ENCODE peak calls at places on chromosomes 1 and 21, in six cellular contexts. A, G, P, M, D and B are unnamed samples.

GRCh38 chr1:92951141-92951582 is 10.1 kb downstream of the DIPK1A start:
- DNase-seq in D (peak; percentile 58), A (peak; percentile 87), P (peak; percentile 33), G (peak; percentile 67), M (no peak), B (peak; percentile 88)

GRCh38 chr1:173084292-173084691 is 33.6 kb upstream of the TNFSF18 start:
- DNase-seq in M (no peak), A (no peak), D (no peak), P (no peak), G (peak; percentile 9), B (no peak)

GRCh38 chr1:1989759-1990158 is 13.8 kb downstream of the CFAP74 start:
- DNase-seq in D (no peak), P (no peak), M (no peak), G (peak; percentile 66), A (peak; percentile 57), B (peak; percentile 42)

GRCh38 chr21:29208666-29209059 is 78.2 kb downstream of the MAP3K7CL start:
- DNase-seq in P (no peak), M (no peak), G (peak; percentile 79), A (peak; percentile 85), D (no peak), B (peak; percentile 90)

GRCh38 chr1:234756066-234756783 is 146.2 kb upstream of the IRF2BP2 start:
- DNase-seq in A (peak; percentile 69), P (no peak), M (no peak), G (peak; percentile 51), D (no peak), B (no peak)

GRCh38 chr1:66397192-66397591 is 136.8 kb upstream of the SGIP1 start:
- DNase-seq in G (no peak), A (no peak), P (no peak), M (no peak), D (no peak), B (no peak)

GRCh38 chr1:30629501-30629900 is 93.9 kb downstream of the MATN1 start:
- DNase-seq in D (no peak), A (no peak), M (no peak), P (no peak), G (no peak), B (no peak)

GRCh38 chr1:92484472-92485373 is 2.0 kb downstream of the GFI1 start:
- DNase-seq in G (peak; percentile 39), P (peak; percentile 60), M (no peak), A (no peak), D (peak; percentile 77), B (no peak)

GRCh38 chr1:158185770-158186705 is 5.3 kb downstream of the CD1D start:
- DNase-seq in P (no peak), A (no peak), D (no peak), G (peak; percentile 16), M (no peak), B (no peak)

GRCh38 chr1:110916669-110917306 is 43.8 kb downstream of the CD53 start:
- DNase-seq in D (peak; percentile 65), G (peak; percentile 20), P (no peak), M (no peak), A (peak; percentile 22), B (peak; percentile 28)

GRCh38 chr1:71001627-71002026 is 46.0 kb downstream of the PTGER3 start:
- DNase-seq in M (no peak), G (peak; percentile 21), A (no peak), P (no peak), D (no peak), B (peak; percentile 11)

GRCh38 chr1:229579101-229579651 is 20.7 kb upstream of the ABCB10 start:
- DNase-seq in D (no peak), A (peak; percentile 35), P (no peak), M (no peak), G (peak; percentile 60), B (peak; percentile 12)

GRCh38 chr21:44294391-44295162 is 5.3 kb upstream of the PFKL start:
- DNase-seq in P (peak; percentile 27), D (no peak), A (peak; percentile 68), M (no peak), G (peak; percentile 70), B (peak; percentile 22)

GRCh38 chr1:186775031-186775430 is 53.7 kb upstream of the PLA2G4A start:
- DNase-seq in M (no peak), A (no peak), D (no peak), G (no peak), P (no peak), B (no peak)
- H3K4me3 ChIP-seq in M (no peak overlapping the region), A (no peak overlapping the region), D (no peak overlapping the region), G (no peak overlapping the region), P (no peak overlapping the region), B (no peak overlapping the region)

GRCh38 chr1:59262631-59263030 is 34.3 kb upstream of the FGGY start:
- DNase-seq in G (no peak), D (no peak), P (no peak), A (no peak), M (no peak), B (no peak)

GRCh38 chr1:59263116-59263515 is 33.8 kb upstream of the FGGY start:
- DNase-seq in D (no peak), P (no peak), M (no peak), A (no peak), G (no peak), B (peak; percentile 58)

GRCh38 chr1:59266180-59266926 is 30.5 kb upstream of the FGGY start:
- DNase-seq in D (no peak), A (no peak), M (no peak), G (peak; percentile 21), P (no peak), B (no peak)

GRCh38 chr1:59266927-59267293 is 30.0 kb upstream of the FGGY start:
- DNase-seq in M (no peak), P (no peak), G (no peak), A (no peak), D (no peak), B (no peak)

DNA sequence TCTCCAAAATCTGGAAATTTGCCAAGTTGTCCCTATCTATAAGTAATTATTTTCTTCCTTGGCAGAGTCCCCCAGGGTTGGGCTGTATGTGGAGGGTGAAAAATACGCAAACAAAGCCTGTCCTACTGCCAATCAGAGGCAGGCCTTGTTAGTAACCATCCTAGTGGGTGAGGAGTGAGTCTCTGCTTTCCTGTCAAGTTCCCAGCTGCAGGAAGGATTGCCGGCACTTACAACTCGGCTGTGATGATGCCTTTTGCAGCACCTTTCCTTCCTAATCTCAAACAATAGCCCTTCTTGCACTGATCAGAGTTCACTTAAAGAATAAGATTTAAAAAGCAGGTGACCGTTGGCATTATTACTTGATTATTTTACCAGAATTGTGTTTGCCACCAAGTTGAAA is 31.3 kb upstream of the FGGY start:
- DNase-seq in M (no peak), P (no peak), G (no peak), D (no peak), A (no peak), B (no peak)
- H3K4me3 ChIP-seq in M (no peak overlapping the region), P (no peak overlapping the region), G (no peak overlapping the region), D (no peak overlapping the region), A (no peak overlapping the region), B (no peak overlapping the region)

GRCh38 chr1:94803106-94803505 is 17.1 kb upstream of the SLC44A3 start:
- DNase-seq in G (no peak), A (no peak), P (no peak), D (no peak), M (no peak), B (no peak)

GRCh38 chr1:94804442-94804837 is 15.7 kb upstream of the SLC44A3 start:
- DNase-seq in D (no peak), M (no peak), A (no peak), P (no peak), G (no peak), B (no peak)

GRCh38 chr1:94801919-94802546 is 18.1 kb upstream of the SLC44A3 start:
- DNase-seq in M (no peak), G (peak; percentile 90), D (peak; percentile 26), P (peak; percentile 24), A (peak; percentile 94), B (peak; percentile 89)

GRCh38 chr1:94805912-94806311 is 14.2 kb upstream of the SLC44A3 start:
- DNase-seq in P (peak; percentile 40), G (peak; percentile 78), M (no peak), D (peak; percentile 12), A (peak; percentile 66), B (peak; percentile 57)

DNA sequence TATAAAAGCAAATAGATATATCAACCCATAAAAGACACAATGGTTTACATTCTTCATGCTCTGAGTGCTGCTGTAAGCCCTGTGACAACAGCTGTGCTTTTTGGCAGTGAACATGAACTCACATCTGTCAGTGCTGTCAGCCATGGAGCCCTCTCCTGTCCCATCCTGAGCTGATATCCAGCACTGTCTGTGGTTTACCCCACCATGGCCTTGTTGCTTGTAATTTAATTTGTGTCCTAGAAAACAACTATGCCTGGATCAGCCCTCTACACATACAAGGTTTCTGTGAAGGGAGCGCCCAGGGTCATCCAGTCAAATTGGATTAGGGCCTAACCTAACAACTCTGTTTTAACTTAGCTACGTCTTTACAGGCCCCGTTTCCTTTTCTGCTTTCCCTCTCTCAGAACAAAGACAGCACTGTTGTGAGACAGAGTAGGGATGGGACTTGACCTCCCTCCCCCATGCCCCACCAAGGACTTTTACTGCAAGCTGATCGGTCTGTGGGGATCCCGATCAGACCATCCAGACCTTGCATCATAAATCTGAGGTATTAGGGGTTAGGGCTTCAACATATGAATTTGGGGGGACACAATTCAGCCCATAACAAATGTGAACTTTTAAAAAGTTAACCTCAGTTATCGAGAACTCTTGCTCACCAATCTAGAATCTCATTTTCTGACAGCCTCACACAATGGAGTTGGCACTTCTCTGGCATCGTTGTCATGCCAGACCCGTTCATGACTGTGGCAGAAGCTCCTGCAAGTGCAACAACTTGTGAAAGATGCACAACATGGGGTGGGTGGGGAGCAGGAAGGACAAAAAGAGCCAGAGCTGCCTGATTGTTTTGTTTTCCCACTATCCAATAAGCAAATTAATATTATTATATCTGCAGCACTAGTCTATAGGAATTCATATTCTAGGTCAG is 16.4 kb upstream of the SLC44A3 start:
- DNase-seq in D (no peak), G (peak; percentile 55), P (no peak), M (no peak), A (peak; percentile 29), B (peak; percentile 71)
- H3K4me3 ChIP-seq in D (no peak overlapping the region), G (no peak overlapping the region), P (no peak overlapping the region), M (no peak overlapping the region), A (no peak overlapping the region), B (no peak overlapping the region)

DNA sequence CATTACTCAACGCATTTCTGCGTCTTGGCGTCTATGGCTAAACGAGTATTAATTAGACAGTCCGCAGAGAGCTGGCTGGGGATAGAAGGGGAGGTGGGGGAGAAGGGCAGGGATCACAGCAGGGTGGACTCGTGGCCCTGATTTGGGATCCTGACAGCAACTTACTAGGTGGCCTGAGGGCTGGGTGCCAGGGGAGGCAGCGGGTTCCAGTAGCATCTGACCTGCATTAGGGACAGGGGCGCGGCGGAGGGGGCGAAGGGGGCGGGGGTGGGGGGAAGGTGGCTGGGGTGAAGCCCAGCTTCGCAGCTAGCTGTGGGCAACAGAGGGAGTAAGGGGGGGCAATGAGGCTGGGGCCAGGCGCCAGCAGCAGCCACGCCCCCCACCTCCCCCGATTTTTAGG is 1.0 kb upstream of the BACE2 start:
- DNase-seq in M (no peak), A (no peak), P (no peak), G (peak; percentile 18), D (no peak), B (no peak)
- H3K4me3 ChIP-seq in M (peak overlapping the region; percentile 97), A (peak overlapping the region; percentile 59), P (no peak overlapping the region), G (peak overlapping the region; percentile 58), D (no peak overlapping the region), B (peak overlapping the region; percentile 70)